ENCODE peak calls at places on chromosomes 3 and 15, in eight cellular contexts. H is GM23248; D is T follicular helper cell; O is cardiac fibroblast; Y is GM20000; R is AG10803; J is Calu3; V is activated T-cell treated with anti-CD3 and anti-CD28 coated beads, Interleukin-2, amount 50 U/mL, for 4 hours. Q is an unnamed sample.

GRCh38 chr15:78675206-78675605 is 34.2 kb upstream of the CHRNB4 start:
- DNase-seq in H (no peak), V (no peak), R (no peak), Y (no peak), O (no peak), J (no peak), D (no peak), Q (no peak)

GRCh38 chr3:40187945-40188344 is 121.6 kb upstream of the EIF1B start:
- DNase-seq in V (no peak), H (no peak), J (no peak), Y (peak), O (no peak), D (no peak), R (no peak), Q (no peak)

GRCh38 chr3:156626104-156626503 is 48.3 kb upstream of the TIPARP start:
- DNase-seq in D (no peak), H (no peak), V (peak), O (no peak), R (no peak), Y (no peak), J (peak), Q (no peak)

GRCh38 chr3:187025254-187025655 is 94.9 kb downstream of the ST6GAL1 start:
- DNase-seq in V (peak), O (no peak), D (no peak), Y (peak), H (no peak), J (no peak), R (no peak), Q (peak)

GRCh38 chr3:9884555-9885165 is 4.6 kb upstream of the CIDEC start:
- DNase-seq in R (peak), H (peak), Y (no peak), V (no peak), D (no peak), O (peak), J (peak), Q (no peak)

GRCh38 chr3:23263796-23264195 is 60.7 kb downstream of the UBE2E2 start:
- DNase-seq in D (no peak), J (no peak), R (peak), V (no peak), Y (no peak), O (peak), H (peak), Q (no peak)

GRCh38 chr3:123377173-123377740 is 71.6 kb downstream of the ADCY5 start:
- DNase-seq in Y (no peak), R (no peak), V (no peak), D (no peak), O (no peak), J (no peak), H (no peak), Q (no peak)

GRCh38 chr3:65671004-65671403 is 367.7 kb downstream of the MAGI1 start:
- DNase-seq in Y (no peak), R (no peak), O (peak), D (no peak), J (no peak), V (no peak), H (peak), Q (no peak)

GRCh38 chr15:31857194-31857593 is 173.1 kb upstream of the CHRNA7 start:
- DNase-seq in R (no peak), V (no peak), H (no peak), J (no peak), Y (no peak), D (no peak), O (no peak), Q (no peak)

GRCh38 chr3:71575433-71575832 is 8.1 kb downstream of the FOXP1 start:
- DNase-seq in R (no peak), V (no peak), O (no peak), Y (no peak), D (no peak), J (no peak), H (no peak), Q (no peak)

GRCh38 chr3:149975919-149976318 is 5.2 kb upstream of the PFN2 start:
- DNase-seq in O (no peak), J (no peak), H (no peak), Y (peak), V (no peak), D (no peak), R (no peak), Q (no peak)

GRCh38 chr15:29522373-29523276 is 253.0 kb upstream of the NSMCE3 start:
- DNase-seq in V (no peak), J (peak), D (no peak), O (no peak), R (no peak), Y (no peak), H (no peak), Q (no peak)

GRCh38 chr15:91861223-91861622 is 7.7 kb downstream of the SLCO3A1 start:
- DNase-seq in R (no peak), O (no peak), H (no peak), J (no peak), D (no peak), V (no peak), Y (no peak), Q (no peak)

GRCh38 chr3:121757087-121757811 is 7.7 kb upstream of the GOLGB1 start:
- DNase-seq in H (no peak), V (no peak), Y (no peak), R (no peak), O (no peak), J (no peak), D (no peak), Q (no peak)

GRCh38 chr3:53813229-53813628 is 33.0 kb downstream of the CHDH start:
- DNase-seq in V (no peak), Y (no peak), H (no peak), R (no peak), J (no peak), O (no peak), D (no peak), Q (no peak)

GRCh38 chr3:129492691-129493090 is 35.7 kb upstream of the RHO start:
- DNase-seq in H (no peak), V (no peak), J (no peak), D (no peak), O (no peak), Y (no peak), R (no peak), Q (no peak)

GRCh38 chr3:52346623-52347530 is 30.8 kb downstream of the DNAH1 start:
- DNase-seq in V (no peak), H (peak), R (peak), Y (no peak), O (peak), J (no peak), D (no peak), Q (no peak)

GRCh38 chr15:47376190-47376589 is 341.1 kb upstream of the SEMA6D start:
- DNase-seq in J (no peak), Y (no peak), D (no peak), R (no peak), O (no peak), V (no peak), H (no peak), Q (no peak)